ENCODE peak calls at places on chromosome 4, in nine cellular contexts. One of them, this sample, is unnamed.

GRCh38 chr4:128288689-128289106 is 1.1 kb upstream of the PGRMC2 start:
- DNase-seq in astrocyte of the spinal cord: peak
- DNase-seq in sigmoid colon: no peak
- DNase-seq in IMR-90: peak
- DNase-seq in A549: peak
- DNase-seq in endothelial cell of umbilical vein: peak
- DNase-seq in foreskin fibroblast: no peak
- DNase-seq in lower leg skin: no peak
- DNase-seq in breast epithelium: no peak
- DNase-seq in this sample: no peak

GRCh38 chr4:124631760-124632159 is 80.8 kb downstream of the ANKRD50 start:
- DNase-seq in lower leg skin: no peak
- DNase-seq in breast epithelium: peak
- DNase-seq in astrocyte of the spinal cord: peak
- DNase-seq in sigmoid colon: no peak
- DNase-seq in IMR-90: peak
- DNase-seq in A549: peak
- DNase-seq in endothelial cell of umbilical vein: peak
- DNase-seq in foreskin fibroblast: peak
- DNase-seq in this sample: no peak

GRCh38 chr4:94032754-94033153 is 174.9 kb upstream of the SMARCAD1 start:
- DNase-seq in foreskin fibroblast: no peak
- DNase-seq in endothelial cell of umbilical vein: no peak
- DNase-seq in A549: peak
- DNase-seq in IMR-90: no peak
- DNase-seq in astrocyte of the spinal cord: peak
- DNase-seq in breast epithelium: no peak
- DNase-seq in sigmoid colon: no peak
- DNase-seq in lower leg skin: no peak
- DNase-seq in this sample: no peak

GRCh38 chr4:94741304-94741703 is 16.5 kb upstream of the BMPR1B start:
- DNase-seq in lower leg skin: no peak
- DNase-seq in endothelial cell of umbilical vein: no peak
- DNase-seq in IMR-90: peak
- DNase-seq in foreskin fibroblast: no peak
- DNase-seq in astrocyte of the spinal cord: no peak
- DNase-seq in A549: no peak
- DNase-seq in breast epithelium: no peak
- DNase-seq in sigmoid colon: no peak
- DNase-seq in this sample: no peak

GRCh38 chr4:88054909-88055308 is 47.5 kb downstream of the PKD2 start:
- DNase-seq in A549: peak
- DNase-seq in endothelial cell of umbilical vein: peak
- DNase-seq in lower leg skin: no peak
- DNase-seq in foreskin fibroblast: peak
- DNase-seq in astrocyte of the spinal cord: peak
- DNase-seq in sigmoid colon: no peak
- DNase-seq in IMR-90: peak
- DNase-seq in breast epithelium: no peak
- DNase-seq in this sample: no peak

GRCh38 chr4:1099684-1100335 is 13.6 kb downstream of the RNF212 start:
- DNase-seq in A549: no peak
- DNase-seq in sigmoid colon: no peak
- DNase-seq in endothelial cell of umbilical vein: no peak
- DNase-seq in lower leg skin: peak
- DNase-seq in breast epithelium: no peak
- DNase-seq in foreskin fibroblast: no peak
- DNase-seq in astrocyte of the spinal cord: no peak
- DNase-seq in IMR-90: no peak
- DNase-seq in this sample: no peak

GRCh38 chr4:27000122-27000521 is 139.5 kb downstream of the STIM2 start:
- DNase-seq in IMR-90: no peak
- DNase-seq in lower leg skin: no peak
- DNase-seq in endothelial cell of umbilical vein: no peak
- DNase-seq in breast epithelium: no peak
- DNase-seq in sigmoid colon: no peak
- DNase-seq in foreskin fibroblast: no peak
- DNase-seq in astrocyte of the spinal cord: no peak
- DNase-seq in A549: no peak
- DNase-seq in this sample: no peak

GRCh38 chr4:186227744-186228513 is 622 bp downstream of the KLKB1 start:
- DNase-seq in IMR-90: no peak
- DNase-seq in breast epithelium: no peak
- DNase-seq in foreskin fibroblast: no peak
- DNase-seq in lower leg skin: no peak
- DNase-seq in endothelial cell of umbilical vein: no peak
- DNase-seq in astrocyte of the spinal cord: no peak
- DNase-seq in A549: no peak
- DNase-seq in sigmoid colon: no peak
- DNase-seq in this sample: no peak

GRCh38 chr4:37837446-37837845 is 11.0 kb downstream of the PGM2 start:
- DNase-seq in breast epithelium: no peak
- DNase-seq in lower leg skin: no peak
- DNase-seq in sigmoid colon: no peak
- DNase-seq in IMR-90: peak
- DNase-seq in endothelial cell of umbilical vein: peak
- DNase-seq in A549: no peak
- DNase-seq in foreskin fibroblast: peak
- DNase-seq in astrocyte of the spinal cord: peak
- DNase-seq in this sample: no peak

GRCh38 chr4:145565328-145565727 is 53.9 kb upstream of the MMAA start:
- DNase-seq in lower leg skin: no peak
- DNase-seq in IMR-90: no peak
- DNase-seq in astrocyte of the spinal cord: no peak
- DNase-seq in foreskin fibroblast: no peak
- DNase-seq in breast epithelium: no peak
- DNase-seq in A549: no peak
- DNase-seq in endothelial cell of umbilical vein: no peak
- DNase-seq in sigmoid colon: no peak
- DNase-seq in this sample: no peak

GRCh38 chr4:2587215-2587823 is 50.9 kb downstream of the FAM193A start:
- DNase-seq in foreskin fibroblast: no peak
- DNase-seq in IMR-90: peak
- DNase-seq in A549: no peak
- DNase-seq in breast epithelium: no peak
- DNase-seq in lower leg skin: no peak
- DNase-seq in sigmoid colon: no peak
- DNase-seq in astrocyte of the spinal cord: no peak
- DNase-seq in endothelial cell of umbilical vein: no peak
- DNase-seq in this sample: no peak

GRCh38 chr4:87304659-87305277 is 17.9 kb downstream of the HSD17B13 start:
- DNase-seq in sigmoid colon: no peak
- DNase-seq in astrocyte of the spinal cord: peak
- DNase-seq in IMR-90: peak
- DNase-seq in breast epithelium: no peak
- DNase-seq in A549: peak
- DNase-seq in lower leg skin: no peak
- DNase-seq in foreskin fibroblast: no peak
- DNase-seq in endothelial cell of umbilical vein: peak
- DNase-seq in this sample: no peak

GRCh38 chr4:88609387-88609786 is 17.1 kb downstream of the HERC3 start:
- DNase-seq in IMR-90: no peak
- DNase-seq in sigmoid colon: no peak
- DNase-seq in A549: no peak
- DNase-seq in endothelial cell of umbilical vein: peak
- DNase-seq in astrocyte of the spinal cord: no peak
- DNase-seq in foreskin fibroblast: no peak
- DNase-seq in breast epithelium: no peak
- DNase-seq in lower leg skin: no peak
- DNase-seq in this sample: no peak

GRCh38 chr4:8641256-8641655 is 48.7 kb downstream of the CPZ start:
- DNase-seq in foreskin fibroblast: no peak
- DNase-seq in sigmoid colon: peak
- DNase-seq in astrocyte of the spinal cord: no peak
- DNase-seq in IMR-90: no peak
- DNase-seq in lower leg skin: peak
- DNase-seq in A549: no peak
- DNase-seq in breast epithelium: peak
- DNase-seq in endothelial cell of umbilical vein: no peak
- DNase-seq in this sample: no peak

GRCh38 chr4:183576701-183577100 is 71.8 kb downstream of the ING2 start:
- DNase-seq in IMR-90: peak
- DNase-seq in astrocyte of the spinal cord: no peak
- DNase-seq in endothelial cell of umbilical vein: no peak
- DNase-seq in foreskin fibroblast: no peak
- DNase-seq in A549: no peak
- DNase-seq in lower leg skin: no peak
- DNase-seq in breast epithelium: no peak
- DNase-seq in sigmoid colon: no peak
- DNase-seq in this sample: no peak

GRCh38 chr4:24248674-24249644 is 335.4 kb downstream of the DHX15 start:
- DNase-seq in astrocyte of the spinal cord: no peak
- DNase-seq in IMR-90: no peak
- DNase-seq in A549: no peak
- DNase-seq in endothelial cell of umbilical vein: no peak
- DNase-seq in lower leg skin: no peak
- DNase-seq in breast epithelium: no peak
- DNase-seq in sigmoid colon: no peak
- DNase-seq in foreskin fibroblast: no peak
- DNase-seq in this sample: no peak

GRCh38 chr4:144831971-144832370 is 186.0 kb downstream of the HHIP start:
- DNase-seq in sigmoid colon: no peak
- DNase-seq in endothelial cell of umbilical vein: peak
- DNase-seq in IMR-90: no peak
- DNase-seq in lower leg skin: no peak
- DNase-seq in A549: no peak
- DNase-seq in breast epithelium: no peak
- DNase-seq in astrocyte of the spinal cord: no peak
- DNase-seq in foreskin fibroblast: no peak
- DNase-seq in this sample: no peak

GRCh38 chr4:4637710-4638109 is 95.9 kb upstream of the STX18 start:
- DNase-seq in foreskin fibroblast: no peak
- DNase-seq in sigmoid colon: no peak
- DNase-seq in lower leg skin: no peak
- DNase-seq in breast epithelium: no peak
- DNase-seq in endothelial cell of umbilical vein: no peak
- DNase-seq in IMR-90: no peak
- DNase-seq in A549: no peak
- DNase-seq in astrocyte of the spinal cord: no peak
- DNase-seq in this sample: no peak

DNA sequence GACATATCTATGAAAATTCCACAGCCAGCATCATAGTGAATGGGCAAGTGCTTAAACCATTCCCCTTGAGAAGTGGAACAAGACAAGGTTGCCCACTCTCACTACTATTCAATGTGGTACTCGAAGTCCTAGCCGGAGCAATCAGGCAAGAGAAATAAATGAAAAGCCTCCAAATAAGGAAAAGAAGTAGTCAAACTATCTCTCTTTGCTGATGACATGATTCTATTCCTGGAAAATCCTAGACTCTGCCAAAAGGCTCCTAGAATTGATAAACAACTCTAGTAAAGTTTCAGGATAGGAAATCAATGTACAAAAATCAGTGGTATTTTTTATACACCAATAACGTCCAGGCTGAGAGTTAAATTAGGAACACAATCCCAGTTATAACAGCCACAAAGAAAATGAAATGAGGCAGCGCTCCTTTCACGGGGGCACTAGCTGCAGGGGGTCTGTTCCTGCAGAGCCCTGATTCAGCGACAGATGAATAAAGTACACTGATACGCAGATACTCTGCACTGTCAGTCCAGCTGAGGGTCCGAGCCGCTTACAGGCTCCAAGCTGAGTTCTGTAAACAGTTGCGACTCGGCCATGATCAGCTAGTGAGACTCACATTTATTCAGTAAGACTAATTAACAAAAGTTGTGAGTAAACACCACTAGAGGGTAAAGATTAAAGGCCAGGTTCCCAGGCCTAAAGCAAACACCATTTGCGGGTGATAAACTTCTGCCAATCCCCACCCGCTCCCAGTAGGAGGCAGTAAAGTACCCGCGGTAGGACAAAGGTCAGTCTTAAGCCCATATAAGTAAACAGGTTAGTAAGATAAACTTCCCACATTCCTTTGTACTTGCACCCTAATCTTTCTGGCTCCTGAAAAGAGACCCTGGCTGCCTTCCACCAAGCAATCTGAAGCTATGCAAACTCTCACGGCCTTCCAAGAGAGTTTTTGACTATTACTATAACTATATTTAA is 290.6 kb upstream of the GRID2 start:
- DNase-seq in endothelial cell of umbilical vein: no peak
- DNase-seq in astrocyte of the spinal cord: no peak
- DNase-seq in IMR-90: no peak
- DNase-seq in foreskin fibroblast: no peak
- DNase-seq in A549: peak
- DNase-seq in sigmoid colon: no peak
- DNase-seq in lower leg skin: no peak
- DNase-seq in breast epithelium: no peak
- DNase-seq in this sample: no peak
- TF ChIP-seq CTCF in endothelial cell of umbilical vein: no peak
- TF ChIP-seq CTCF in astrocyte of the spinal cord: peak
- TF ChIP-seq CTCF in IMR-90: peak
- TF ChIP-seq CTCF in foreskin fibroblast: no peak
- TF ChIP-seq CTCF in A549: no peak
- TF ChIP-seq CTCF in sigmoid colon: no peak
- TF ChIP-seq CTCF in lower leg skin: no peak
- TF ChIP-seq CTCF in breast epithelium: no peak
- TF ChIP-seq CTCF in this sample: no peak

GRCh38 chr4:19309365-19309764 is 942.3 kb upstream of the SLIT2 start:
- DNase-seq in breast epithelium: no peak
- DNase-seq in lower leg skin: no peak
- DNase-seq in astrocyte of the spinal cord: peak
- DNase-seq in foreskin fibroblast: peak
- DNase-seq in endothelial cell of umbilical vein: peak
- DNase-seq in A549: no peak
- DNase-seq in sigmoid colon: no peak
- DNase-seq in IMR-90: peak
- DNase-seq in this sample: no peak
- TF ChIP-seq CTCF in breast epithelium: no peak
- TF ChIP-seq CTCF in lower leg skin: no peak
- TF ChIP-seq CTCF in astrocyte of the spinal cord: peak
- TF ChIP-seq CTCF in foreskin fibroblast: peak
- TF ChIP-seq CTCF in endothelial cell of umbilical vein: no peak
- TF ChIP-seq CTCF in A549: no peak
- TF ChIP-seq CTCF in sigmoid colon: no peak
- TF ChIP-seq CTCF in IMR-90: peak
- TF ChIP-seq CTCF in this sample: peak

DNA sequence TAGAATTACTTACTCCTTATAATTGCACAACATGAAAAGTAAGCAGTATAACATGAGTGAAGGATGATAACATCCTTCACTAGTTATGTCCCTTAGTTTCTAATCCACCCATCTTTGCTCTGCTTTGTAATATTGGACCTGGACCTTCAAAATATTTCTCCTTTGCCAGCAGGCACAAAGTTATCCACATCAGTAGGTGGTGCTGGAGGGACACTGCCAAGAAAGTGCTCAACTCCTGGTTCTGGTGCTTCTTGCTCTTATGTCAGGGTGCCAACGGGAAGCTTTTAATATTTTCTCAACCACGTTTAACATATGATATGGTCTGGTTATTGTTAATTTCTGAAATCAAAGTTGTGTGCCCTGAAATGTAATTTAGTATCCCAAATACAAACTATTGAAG is 49.1 kb downstream of the TMEM165 start:
- DNase-seq in sigmoid colon: no peak
- DNase-seq in foreskin fibroblast: peak
- DNase-seq in astrocyte of the spinal cord: peak
- DNase-seq in A549: peak
- DNase-seq in endothelial cell of umbilical vein: peak
- DNase-seq in IMR-90: peak
- DNase-seq in lower leg skin: no peak
- DNase-seq in breast epithelium: no peak
- DNase-seq in this sample: no peak
- TF ChIP-seq CTCF in sigmoid colon: no peak
- TF ChIP-seq CTCF in foreskin fibroblast: peak
- TF ChIP-seq CTCF in astrocyte of the spinal cord: peak
- TF ChIP-seq CTCF in A549: peak
- TF ChIP-seq CTCF in endothelial cell of umbilical vein: no peak
- TF ChIP-seq CTCF in IMR-90: peak
- TF ChIP-seq CTCF in lower leg skin: no peak
- TF ChIP-seq CTCF in breast epithelium: no peak
- TF ChIP-seq CTCF in this sample: peak

GRCh38 chr4:105708376-105709080 is at the start of the genes GSTCD and INTS12:
- DNase-seq in lower leg skin: peak
- DNase-seq in sigmoid colon: peak
- DNase-seq in A549: peak
- DNase-seq in endothelial cell of umbilical vein: peak
- DNase-seq in astrocyte of the spinal cord: peak
- DNase-seq in breast epithelium: peak
- DNase-seq in foreskin fibroblast: peak
- DNase-seq in IMR-90: peak
- DNase-seq in this sample: peak
- TF ChIP-seq CTCF in lower leg skin: no peak
- TF ChIP-seq CTCF in sigmoid colon: no peak
- TF ChIP-seq CTCF in A549: no peak
- TF ChIP-seq CTCF in endothelial cell of umbilical vein: no peak
- TF ChIP-seq CTCF in astrocyte of the spinal cord: no peak
- TF ChIP-seq CTCF in breast epithelium: no peak
- TF ChIP-seq CTCF in foreskin fibroblast: no peak
- TF ChIP-seq CTCF in IMR-90: no peak
- TF ChIP-seq CTCF in this sample: no peak